ENCODE peak calls at places on chromosome X, in five cellular contexts. N is fibroblast of lung; C is HEK293T; D is GM04503; W is CD8-positive, alpha-beta memory T cell. J is an unnamed sample.

GRCh38 chrX:4547218-4547836 is 833.9 kb upstream of the PRKX start:
- DNase-seq in N (peak), W (peak), C (peak), D (peak), J (no peak)

GRCh38 chrX:2967998-2968909 is 38.1 kb upstream of the ARSH start:
- DNase-seq in D (peak), N (peak), C (no peak), W (no peak), J (no peak)

GRCh38 chrX:109697855-109698254 is 35.2 kb downstream of the ACSL4 start:
- DNase-seq in D (no peak), C (no peak), W (no peak), N (no peak), J (no peak)

GRCh38 chrX:21932277-21932996 is 8.1 kb upstream of the SMS start:
- DNase-seq in C (no peak), N (peak), W (no peak), D (peak), J (no peak)

GRCh38 chrX:43881410-43882293 is 598 bp downstream of the MAOB start:
- DNase-seq in W (no peak), N (no peak), D (no peak), C (no peak), J (no peak)

GRCh38 chrX:153327561-153327960 is 6.0 kb upstream of the PNMA6F start:
- DNase-seq in D (no peak), C (no peak), W (no peak), N (no peak), J (no peak)

GRCh38 chrX:108516184-108516583 is 76.5 kb downstream of the COL4A5 start:
- DNase-seq in D (no peak), C (no peak), N (peak), W (no peak), J (no peak)

GRCh38 chrX:42085836-42086235 is 162.5 kb upstream of the CASK start:
- DNase-seq in D (no peak), W (no peak), C (no peak), N (peak), J (no peak)

GRCh38 chrX:129980540-129981206 is 1.8 kb upstream of the BCORL1 start:
- DNase-seq in N (peak), D (no peak), W (peak), C (no peak), J (no peak)

GRCh38 chrX:119606508-119607389 is 525 bp upstream of the NKRF start:
- DNase-seq in W (no peak), N (peak), C (no peak), D (no peak), J (no peak)

GRCh38 chrX:136214551-136214950 is 36.6 kb downstream of the MAP7D3 start:
- DNase-seq in D (peak), W (no peak), N (peak), C (no peak), J (no peak)

GRCh38 chrX:1883772-1884171 is 268.9 kb downstream of the ASMT start:
- DNase-seq in C (no peak), D (no peak), N (peak), W (no peak), J (no peak)

GRCh38 chrX:136192839-136193414 is 45.6 kb downstream of the FHL1 start:
- DNase-seq in W (no peak), N (peak), C (no peak), D (no peak), J (no peak)

GRCh38 chrX:70442224-70442623 is 2.4 kb upstream of the DLG3 start:
- DNase-seq in C (no peak), W (no peak), N (no peak), D (no peak), J (no peak)

GRCh38 chrX:15202458-15203177 is 67.3 kb downstream of the ASB9 start:
- DNase-seq in C (no peak), W (no peak), N (peak), D (peak), J (no peak)

GRCh38 chrX:100368167-100368566 is 41.9 kb downstream of the PCDH19 start:
- DNase-seq in C (peak), D (no peak), W (no peak), N (no peak), J (no peak)

GRCh38 chrX:54407266-54407665 is 32.9 kb upstream of the TSR2 start:
- DNase-seq in N (no peak), C (no peak), W (no peak), D (no peak), J (no peak)

GRCh38 chrX:73851014-73852009 is 288.3 kb downstream of the CHIC1 start:
- DNase-seq in C (peak), N (peak), W (no peak), D (peak), J (no peak)

GRCh38 chrX:150044556-150044955 is 106.3 kb upstream of the EOLA2 start:
- DNase-seq in N (peak), D (no peak), C (no peak), W (no peak), J (no peak)

GRCh38 chrX:111110098-111110775 is 14.2 kb downstream of the PAK3 start:
- DNase-seq in N (no peak), W (no peak), D (no peak), C (no peak), J (no peak)

GRCh38 chrX:55142919-55143310 is 54.1 kb downstream of the PAGE2 start:
- DNase-seq in W (no peak), C (no peak), N (no peak), D (no peak), J (no peak)

GRCh38 chrX:21715825-21716224 is 42.1 kb downstream of the SMPX start:
- DNase-seq in D (no peak), W (no peak), N (no peak), C (no peak), J (no peak)

GRCh38 chrX:130878350-130879341 is 24.4 kb downstream of the ENOX2 start:
- DNase-seq in C (no peak), N (peak), D (peak), W (no peak), J (no peak)

GRCh38 chrX:19152762-19153161 is 30.5 kb upstream of the ADGRG2 start:
- DNase-seq in N (peak), W (no peak), D (no peak), C (no peak), J (no peak)

GRCh38 chrX:9466711-9467110 is 1.9 kb downstream of the TBL1X start:
- DNase-seq in C (no peak), N (no peak), D (no peak), W (no peak), J (no peak)

GRCh38 chrX:100864967-100865366 is 9.2 kb downstream of the NOX1 start:
- DNase-seq in W (no peak), N (peak), C (no peak), D (no peak), J (no peak)

GRCh38 chrX:23331701-23332100 is 2.9 kb upstream of the PTCHD1 start:
- DNase-seq in D (no peak), W (no peak), C (no peak), N (no peak), J (no peak)